ENCODE peak calls at places on chromosomes 5 and 9, in eight cellular contexts. X is SW 1271; F is smooth muscle cell of the brain vasculature; M is activated naive CD4-positive, alpha-beta T cell treated with anti-CD3 and anti-CD28 coated beads, Interleukin-2, amount 50 U/mL, for 72 hours; H is activated CD8-positive, alpha-beta memory T cell treated with anti-CD3 and anti-CD28 coated beads, Interleukin-2, amount 50 U/mL, for 4 hours; Q is progenitor cell of endocrine pancreas; Y is GM12891; V is NCI-H187. I is an unnamed sample.

GRCh38 chr5:151219789-151220188 is 4.1 kb downstream of the CCDC69 start:
- DNase-seq in M (no peak), H (no peak), F (no peak), Q (no peak), V (no peak), Y (no peak), X (no peak), I (no peak)

GRCh38 chr5:112971285-112971684 is 5.3 kb upstream of the DCP2 start:
- DNase-seq in H (no peak), M (no peak), Y (no peak), V (no peak), Q (no peak), F (no peak), X (no peak), I (no peak)

GRCh38 chr5:146662229-146662628 is 146.2 kb upstream of the GPR151 start:
- DNase-seq in F (no peak), M (no peak), V (no peak), X (no peak), H (no peak), Y (no peak), Q (no peak), I (no peak)

GRCh38 chr5:138662599-138662998 is 87.4 kb upstream of the HSPA9 start:
- DNase-seq in M (no peak), Q (no peak), X (no peak), H (peak; percentile 31), V (no peak), F (no peak), Y (no peak), I (no peak)

GRCh38 chr5:169811023-169811422 is 169.3 kb downstream of the INSYN2B start:
- DNase-seq in F (no peak), X (no peak), V (no peak), Y (no peak), Q (no peak), M (no peak), H (no peak), I (no peak)

GRCh38 chr5:139023276-139023675 is 148.1 kb upstream of the LRRTM2 start:
- DNase-seq in H (no peak), M (no peak), F (no peak), Q (no peak), X (no peak), Y (no peak), V (no peak), I (no peak)

GRCh38 chr5:81904166-81904565 is 67.7 kb upstream of the ATG10 start:
- DNase-seq in V (no peak), Y (no peak), X (no peak), M (no peak), H (no peak), F (no peak), Q (no peak), I (no peak)

GRCh38 chr5:102865171-102865509 is 110.0 kb downstream of the PAM start:
- DNase-seq in X (no peak), F (no peak), H (no peak), V (no peak), Q (no peak), Y (no peak), M (no peak), I (no peak)

GRCh38 chr9:90909747-90910283 is 108.2 kb downstream of the SYK start:
- DNase-seq in F (no peak), M (no peak), Y (no peak), V (no peak), Q (no peak), H (no peak), X (no peak), I (no peak)

GRCh38 chr5:177430972-177431316 is 4.5 kb downstream of the GRK6 start:
- DNase-seq in H (no peak), Y (no peak), Q (no peak), M (no peak), X (no peak), V (no peak), F (no peak), I (no peak)

GRCh38 chr5:123929055-123929474 is 417.1 kb downstream of the CSNK1G3 start:
- DNase-seq in H (no peak), Q (no peak), X (no peak), F (no peak), V (no peak), Y (no peak), M (no peak), I (no peak)

GRCh38 chr5:175235251-175235963 is 208.6 kb downstream of the DRD1 start:
- DNase-seq in Y (no peak), F (no peak), V (no peak), X (no peak), M (no peak), H (no peak), Q (no peak), I (no peak)

GRCh38 chr5:154397652-154398406 is 48.0 kb upstream of the SAP30L start:
- DNase-seq in Q (no peak), F (no peak), V (no peak), Y (no peak), M (no peak), H (no peak), X (no peak), I (no peak)

GRCh38 chr5:83422284-83422683 is 49.3 kb upstream of the VCAN start:
- DNase-seq in M (no peak), H (no peak), V (no peak), F (no peak), X (no peak), Y (no peak), Q (no peak), I (no peak)

GRCh38 chr5:2251298-2251697 is 368.6 kb upstream of the IRX4 start:
- DNase-seq in V (no peak), Q (no peak), Y (no peak), M (no peak), F (no peak), X (no peak), H (no peak), I (no peak)

GRCh38 chr9:115847245-115847644 is 306.3 kb upstream of the PAPPA start:
- DNase-seq in Y (no peak), X (no peak), V (no peak), M (no peak), F (no peak), H (no peak), Q (no peak), I (no peak)

GRCh38 chr5:38809388-38810359 is 36.1 kb upstream of the OSMR start:
- DNase-seq in Q (peak; percentile 70), Y (peak; percentile 56), F (peak; percentile 88), H (no peak), X (peak; percentile 19), V (peak; percentile 86), M (no peak), I (no peak)

GRCh38 chr9:127971357-127972315 is 9.2 kb downstream of the EEIG1 start:
- DNase-seq in V (no peak), X (no peak), Y (no peak), Q (no peak), M (peak; percentile 71), H (no peak), F (no peak), I (no peak)

GRCh38 chr9:19618816-19619215 is 170.0 kb downstream of the SLC24A2 start:
- DNase-seq in H (no peak), M (no peak), F (no peak), X (no peak), Y (no peak), Q (no peak), V (no peak), I (no peak)

GRCh38 chr5:127936439-127936972 is 147.1 kb upstream of the SLC12A2 start:
- DNase-seq in X (no peak), Q (no peak), Y (no peak), M (no peak), H (no peak), F (no peak), V (no peak), I (no peak)

GRCh38 chr9:111613436-111614040 is 14.1 kb upstream of the PTGR1 start:
- DNase-seq in Q (no peak), V (no peak), H (no peak), M (no peak), F (no peak), X (no peak), Y (no peak), I (no peak)

GRCh38 chr5:16784843-16785791 is 151.0 kb downstream of the MYO10 start:
- DNase-seq in Q (no peak), H (no peak), X (no peak), Y (no peak), M (no peak), V (no peak), F (no peak), I (no peak)

GRCh38 chr5:27608992-27609391 is 570.6 kb upstream of the CDH9 start:
- DNase-seq in M (no peak), H (no peak), X (no peak), Y (no peak), Q (no peak), F (no peak), V (no peak), I (no peak)

GRCh38 chr5:9653811-9654210 is 23.7 kb upstream of the TAS2R1 start:
- DNase-seq in H (no peak), V (no peak), X (no peak), Y (no peak), F (peak; percentile 15), M (no peak), Q (no peak), I (no peak)

GRCh38 chr5:50580506-50580905 is 85.9 kb upstream of the PARP8 start:
- DNase-seq in Y (no peak), M (no peak), H (no peak), F (no peak), X (peak; percentile 3), Q (no peak), V (no peak), I (no peak)

GRCh38 chr5:64144429-64145215 is 21.0 kb upstream of the RNF180 start:
- DNase-seq in V (no peak), Q (no peak), M (no peak), Y (no peak), X (no peak), H (no peak), F (no peak), I (no peak)

GRCh38 chr5:171355302-171355724 is 32.3 kb upstream of the NPM1 start:
- DNase-seq in Q (no peak), H (no peak), Y (no peak), M (no peak), F (no peak), X (no peak), V (no peak), I (no peak)

GRCh38 chr5:150257424-150257823 is 32.1 kb downstream of the CAMK2A start:
- DNase-seq in F (no peak), X (no peak), V (no peak), Y (no peak), M (no peak), Q (no peak), H (no peak), I (no peak)

GRCh38 chr9:124013263-124014211 is 2.0 kb downstream of the LHX2 start:
- DNase-seq in X (no peak), Q (no peak), H (no peak), V (no peak), Y (no peak), M (no peak), F (no peak), I (no peak)

GRCh38 chr9:134759001-134759607 is 117.5 kb downstream of the COL5A1 start:
- DNase-seq in Y (no peak), F (no peak), V (no peak), Q (no peak), H (no peak), M (no peak), X (no peak), I (no peak)

GRCh38 chr9:126830827-126831226 is 26.0 kb downstream of the ZBTB43 start:
- DNase-seq in H (no peak), M (no peak), V (no peak), Q (no peak), X (no peak), F (no peak), Y (no peak), I (no peak)

GRCh38 chr9:119853126-119853525 is 483.9 kb upstream of the BRINP1 start:
- DNase-seq in F (no peak), X (no peak), M (no peak), H (no peak), V (no peak), Q (no peak), Y (no peak), I (no peak)

GRCh38 chr9:100087218-100087617 is 11.6 kb downstream of the ERP44 start:
- DNase-seq in Y (no peak), H (no peak), F (no peak), M (no peak), X (no peak), V (no peak), Q (no peak), I (no peak)

GRCh38 chr9:14670718-14671117 is 22.5 kb downstream of the ZDHHC21 start:
- DNase-seq in Y (no peak), M (no peak), Q (no peak), F (no peak), V (no peak), H (no peak), X (no peak), I (peak; percentile 52)

I was measured in glomerular endothelial cell.